ENCODE peak calls at places on chromosome 22, in five cellular contexts. K is NCI-H1417, V is neural crest cell, S is cardiac fibroblast, L is NCI-H774. N is an unnamed sample.

GRCh38 chr22:33921576-33922181 is 1.4 kb upstream of the LARGE1 start:
- DNase-seq in K (peak), V (peak), S (peak), L (no peak), N (peak)

GRCh38 chr22:49760280-49760629 is 67.4 kb downstream of the BRD1 start:
- DNase-seq in K (no peak), V (no peak), S (no peak), L (no peak), N (peak)

GRCh38 chr22:39478461-39478860 is 21.6 kb downstream of the MGAT3 start:
- DNase-seq in K (no peak), V (no peak), S (no peak), L (no peak), N (no peak)

GRCh38 chr22:23522642-23523251 is 57.3 kb downstream of the IGLL1 start:
- DNase-seq in K (peak), V (no peak), S (peak), L (no peak), N (peak)

GRCh38 chr22:38204784-38205183 is 3.0 kb downstream of the MAFF start:
- DNase-seq in K (no peak), V (no peak), S (no peak), L (no peak), N (no peak)

GRCh38 chr22:36111316-36111715 is 49.2 kb downstream of the APOL3 start:
- DNase-seq in K (no peak), V (no peak), S (no peak), L (no peak), N (no peak)

GRCh38 chr22:43281400-43281799 is 61.8 kb downstream of the SCUBE1 start:
- DNase-seq in K (no peak), V (no peak), S (no peak), L (no peak), N (no peak)

GRCh38 chr22:31278643-31279326 is 13.5 kb downstream of the PIK3IP1 start:
- DNase-seq in K (no peak), V (no peak), S (no peak), L (no peak), N (no peak)

GRCh38 chr22:48845356-48845936 is 982.2 kb downstream of the BRD1 start:
- DNase-seq in K (no peak), V (no peak), S (no peak), L (no peak), N (peak)

GRCh38 chr22:29018293-29019189 is 43.1 kb downstream of the C22orf31 start:
- DNase-seq in K (no peak), V (no peak), S (no peak), L (no peak), N (no peak)

GRCh38 chr22:45531944-45532631 is 29.4 kb downstream of the FBLN1 start:
- DNase-seq in K (peak), V (no peak), S (no peak), L (no peak), N (no peak)

GRCh38 chr22:26064048-26064447 is 105.2 kb upstream of the SEZ6L start:
- DNase-seq in K (no peak), V (no peak), S (no peak), L (no peak), N (no peak)

GRCh38 chr22:39454385-39454871 is 2.4 kb upstream of the MGAT3 start:
- DNase-seq in K (no peak), V (no peak), S (peak), L (no peak), N (no peak)

GRCh38 chr22:50459443-50460140 is 15.2 kb downstream of the SBF1 start:
- DNase-seq in K (no peak), V (no peak), S (no peak), L (no peak), N (no peak)

GRCh38 chr22:38759005-38759404 is 3.2 kb upstream of the SUN2 start:
- DNase-seq in K (no peak), V (no peak), S (no peak), L (no peak), N (no peak)

GRCh38 chr22:26310616-26311015 is 118.4 kb upstream of the ASPHD2 start:
- DNase-seq in K (no peak), V (no peak), S (no peak), L (no peak), N (no peak)

GRCh38 chr22:31945478-31945815 is 1.1 kb downstream of the YWHAH start:
- DNase-seq in K (peak), V (no peak), S (no peak), L (no peak), N (no peak)

GRCh38 chr22:42800731-42801536 is 56.1 kb downstream of the ARFGAP3 start:
- DNase-seq in K (peak), V (no peak), S (no peak), L (peak), N (peak)

GRCh38 chr22:44881624-44882023 is 128.2 kb downstream of the PHF21B start:
- DNase-seq in K (no peak), V (no peak), S (no peak), L (no peak), N (no peak)

GRCh38 chr22:38193580-38193979 is 8.2 kb upstream of the MAFF start:
- DNase-seq in K (no peak), V (no peak), S (peak), L (no peak), N (no peak)

GRCh38 chr22:36846271-36846670 is 14.5 kb upstream of the NCF4 start:
- DNase-seq in K (no peak), V (no peak), S (no peak), L (no peak), N (no peak)

GRCh38 chr22:36986242-36986821 is 32.9 kb downstream of the TST start:
- DNase-seq in K (no peak), V (peak), S (no peak), L (no peak), N (no peak)

GRCh38 chr22:47437110-47437509 is 674.7 kb downstream of the TBC1D22A start:
- DNase-seq in K (no peak), V (no peak), S (no peak), L (no peak), N (no peak)

GRCh38 chr22:36770946-36771340 is 5.0 kb downstream of the IFT27 start:
- DNase-seq in K (no peak), V (no peak), S (no peak), L (no peak), N (no peak)

GRCh38 chr22:48500481-48501230 is 1327.0 kb downstream of the BRD1 start:
- DNase-seq in K (no peak), V (no peak), S (no peak), L (no peak), N (no peak)

GRCh38 chr22:19061471-19062138 is 60.6 kb downstream of the DGCR2 start:
- DNase-seq in K (no peak), V (no peak), S (no peak), L (no peak), N (no peak)

GRCh38 chr22:39178206-39179111 is 26.0 kb upstream of the CBX7 start:
- DNase-seq in K (no peak), V (no peak), S (peak), L (no peak), N (no peak)

GRCh38 chr22:49855491-49855911 is 1.9 kb downstream of the ZBED4 start:
- DNase-seq in K (no peak), V (no peak), S (peak), L (no peak), N (no peak)

GRCh38 chr22:46148885-46149492 is 1.3 kb upstream of the PPARA start:
- DNase-seq in K (no peak), V (no peak), S (no peak), L (no peak), N (no peak)

GRCh38 chr22:38873469-38874411 is 1.7 kb upstream of the CBX6 start:
- DNase-seq in K (peak), V (no peak), S (no peak), L (peak), N (peak)

GRCh38 chr22:20469110-20469855 is 26.3 kb downstream of the KLHL22 start:
- DNase-seq in K (no peak), V (no peak), S (no peak), L (no peak), N (peak)

GRCh38 chr22:23248583-23248982 is 68.3 kb downstream of the BCR start:
- DNase-seq in K (peak), V (no peak), S (peak), L (peak), N (peak)

GRCh38 chr22:44380716-44381500 is 68.2 kb upstream of the SHISAL1 start:
- DNase-seq in K (peak), V (no peak), S (no peak), L (no peak), N (no peak)

GRCh38 chr22:27561301-27561820 is 240.2 kb downstream of the MN1 start:
- DNase-seq in K (no peak), V (no peak), S (peak), L (no peak), N (no peak)

GRCh38 chr22:41951898-41952474 is at the start of gene SMIM45:
- DNase-seq in K (peak), V (peak), S (peak), L (no peak), N (peak)

GRCh38 chr22:20258584-20259335 is 9.4 kb downstream of the RTN4R start:
- DNase-seq in K (no peak), V (no peak), S (no peak), L (no peak), N (no peak)

N was measured in NCI-H2171 treated with DMSO at 0.1 percent for 48 hours.